ENCODE peak calls at places on chromosome 10, in seven cellular contexts. D, G, S, L, I, Q and C are unnamed samples.
A peak's percentile ranks its signal among the peaks of the same experiment; 100 is the strongest.

GRCh38 chr10:130300608-130301025 is 164.4 kb downstream of the GLRX3 start:
- DNase-seq in I (peak; percentile 2), D (no peak), G (no peak), L (no peak), S (peak; percentile 40), Q (peak; percentile 61), C (no peak)

GRCh38 chr10:86520871-86521619 is 547 bp downstream of the WAPL start:
- DNase-seq in G (peak; percentile 63), Q (peak; percentile 49), S (peak; percentile 33), I (no peak), D (peak; percentile 64), L (no peak), C (peak; percentile 60)

GRCh38 chr10:127014671-127015070 is 109.4 kb downstream of the DOCK1 start:
- DNase-seq in L (no peak), G (no peak), D (no peak), I (no peak), Q (no peak), S (no peak), C (no peak)

GRCh38 chr10:127450644-127451043 is 98.5 kb upstream of the NPS start:
- DNase-seq in D (no peak), I (no peak), S (no peak), Q (no peak), L (no peak), G (no peak), C (no peak)

GRCh38 chr10:17206210-17206709 is 4.8 kb upstream of the TRDMT1 start:
- DNase-seq in D (no peak), S (no peak), L (no peak), I (peak; percentile 58), Q (no peak), G (peak; percentile 23), C (no peak)

GRCh38 chr10:14016011-14016536 is 314.6 kb downstream of the FRMD4A start:
- DNase-seq in Q (peak; percentile 52), I (no peak), D (no peak), S (no peak), G (peak; percentile 2), L (no peak), C (no peak)

GRCh38 chr10:26805567-26806245 is 55.1 kb downstream of the ABI1 start:
- DNase-seq in L (no peak), I (no peak), Q (no peak), D (no peak), S (no peak), G (no peak), C (no peak)

GRCh38 chr10:98790817-98791216 is 344.1 kb upstream of the HPS1 start:
- DNase-seq in Q (no peak), I (no peak), D (no peak), G (no peak), S (no peak), L (no peak), C (no peak)

GRCh38 chr10:114908896-114909295 is 29.1 kb upstream of the TRUB1 start:
- DNase-seq in L (no peak), Q (no peak), I (no peak), D (no peak), G (no peak), S (no peak), C (no peak)

GRCh38 chr10:31134303-31134928 is 102.8 kb upstream of the ZNF438 start:
- DNase-seq in Q (peak; percentile 72), G (no peak), D (peak; percentile 94), S (no peak), L (no peak), I (peak; percentile 23), C (no peak)

GRCh38 chr10:132319853-132320669 is 11.9 kb upstream of the LRRC27 start:
- DNase-seq in S (no peak), Q (no peak), D (no peak), L (no peak), I (no peak), G (peak; percentile 75), C (no peak)

GRCh38 chr10:101052285-101052684 is 9.5 kb upstream of the KAZALD1 start:
- DNase-seq in D (no peak), L (no peak), G (no peak), Q (no peak), S (no peak), I (no peak), C (no peak)

GRCh38 chr10:101573885-101574284 is 14.2 kb downstream of the POLL start:
- DNase-seq in S (no peak), I (no peak), L (no peak), D (no peak), Q (no peak), G (no peak), C (no peak)

GRCh38 chr10:110893559-110894179 is 21.9 kb downstream of the PDCD4 start:
- DNase-seq in G (peak; percentile 19), I (peak; percentile 50), S (no peak), D (peak; percentile 26), Q (no peak), L (no peak), C (no peak)

GRCh38 chr10:104641150-104642000 is at the start of gene SORCS3:
- DNase-seq in Q (no peak), I (no peak), S (no peak), D (peak; percentile 77), L (peak; percentile 57), G (no peak), C (peak; percentile 76)